ENCODE peak calls at places on chromosomes 11 and 22, in seven cellular contexts. W is stomach; D is HEK293T; M is NCI-H1105 treated with DMSO at 0.1 percent for 48 hours; J is Ammon's horn; O is foreskin fibroblast; N is stimulated activated CD4-positive, alpha-beta T cell treated with anti-CD3 and anti-CD28 coated beads, Interleukin-4, amount 100 ng/mL, for 4 hours. X is an unnamed sample.

GRCh38 chr22:27719535-27720227 is 81.9 kb downstream of the MN1 start:
- DNase-seq in W (no peak), D (peak), M (peak), J (peak), O (peak), N (no peak), X (no peak)

GRCh38 chr11:120759046-120759445 is 247.5 kb downstream of the GRIK4 start:
- DNase-seq in W (no peak), D (no peak), M (no peak), J (no peak), O (no peak), N (no peak), X (no peak)

GRCh38 chr22:49479566-49479965 is 348.1 kb downstream of the BRD1 start:
- DNase-seq in W (no peak), D (no peak), M (no peak), J (no peak), O (no peak), N (no peak), X (no peak)

GRCh38 chr11:44030276-44030932 is 17.4 kb upstream of the ACCSL start:
- DNase-seq in W (no peak), D (no peak), M (no peak), J (no peak), O (no peak), N (no peak), X (no peak)

GRCh38 chr11:78459738-78460137 is 42.1 kb upstream of the GAB2 start:
- DNase-seq in W (no peak), D (no peak), M (no peak), J (no peak), O (no peak), N (no peak), X (no peak)

GRCh38 chr11:109784536-109784935 is 308.7 kb upstream of the ZC3H12C start:
- DNase-seq in W (no peak), D (no peak), M (no peak), J (no peak), O (no peak), N (no peak), X (peak)

GRCh38 chr11:2419638-2420501 is 19.3 kb downstream of the TSSC4 start:
- DNase-seq in W (peak), D (peak), M (no peak), J (peak), O (peak), N (peak), X (peak)

GRCh38 chr22:32852346-32853251 is 51.1 kb downstream of the TIMP3 start:
- DNase-seq in W (no peak), D (no peak), M (no peak), J (no peak), O (peak), N (no peak), X (no peak)

GRCh38 chr11:1877211-1878133 is 14.2 kb downstream of the PRR33 start:
- DNase-seq in W (peak), D (no peak), M (peak), J (no peak), O (peak), N (no peak), X (no peak)

GRCh38 chr11:56314844-56315243 is at the start of gene OR8K3:
- DNase-seq in W (no peak), D (no peak), M (no peak), J (no peak), O (no peak), N (no peak), X (no peak)

GRCh38 chr11:74822187-74822586 is 73.5 kb downstream of the RNF169 start:
- DNase-seq in W (no peak), D (no peak), M (no peak), J (peak), O (peak), N (no peak), X (no peak)

GRCh38 chr11:118640332-118641154 is 33.1 kb downstream of the PHLDB1 start:
- DNase-seq in W (no peak), D (no peak), M (peak), J (no peak), O (no peak), N (no peak), X (no peak)

GRCh38 chr11:65849366-65849765 is 8.6 kb downstream of the CFL1 start:
- DNase-seq in W (no peak), D (no peak), M (no peak), J (no peak), O (no peak), N (no peak), X (no peak)

GRCh38 chr11:8829556-8829955 is 81.4 kb upstream of the AKIP1 start:
- DNase-seq in W (no peak), D (no peak), M (no peak), J (peak), O (no peak), N (no peak), X (no peak)

GRCh38 chr11:104771782-104772181 is 126.5 kb downstream of the CASP12 start:
- DNase-seq in W (no peak), D (no peak), M (no peak), J (no peak), O (no peak), N (no peak), X (no peak)

GRCh38 chr11:94400075-94400838 is 962 bp downstream of the GPR83 start:
- DNase-seq in W (no peak), D (no peak), M (no peak), J (no peak), O (no peak), N (no peak), X (peak)

GRCh38 chr22:39144101-39144815 is 8.2 kb downstream of the CBX7 start:
- DNase-seq in W (peak), D (no peak), M (no peak), J (peak), O (peak), N (peak), X (peak)

GRCh38 chr22:23705358-23705757 is 14.5 kb downstream of the RGL4 start:
- DNase-seq in W (no peak), D (no peak), M (no peak), J (no peak), O (no peak), N (no peak), X (no peak)

GRCh38 chr22:44211946-44212930 is 31.5 kb downstream of the PARVG start:
- DNase-seq in W (no peak), D (peak), M (no peak), J (no peak), O (peak), N (no peak), X (no peak)

GRCh38 chr11:79285756-79286155 is 155.1 kb downstream of the TENM4 start:
- DNase-seq in W (no peak), D (no peak), M (no peak), J (no peak), O (peak), N (no peak), X (no peak)

GRCh38 chr11:82902086-82902485 is 550 bp downstream of the DDIAS start:
- DNase-seq in W (no peak), D (no peak), M (no peak), J (no peak), O (no peak), N (no peak), X (no peak)

GRCh38 chr11:43360361-43361032 is 1.8 kb downstream of the TTC17 start:
- DNase-seq in W (no peak), D (no peak), M (peak), J (no peak), O (peak), N (no peak), X (no peak)

GRCh38 chr11:85765835-85766234 is 45.1 kb downstream of the SYTL2 start:
- DNase-seq in W (no peak), D (no peak), M (no peak), J (no peak), O (no peak), N (no peak), X (no peak)

GRCh38 chr11:29135504-29135903 is 881.3 kb downstream of the KCNA4 start:
- DNase-seq in W (no peak), D (no peak), M (no peak), J (no peak), O (peak), N (no peak), X (no peak)

GRCh38 chr22:47277001-47277400 is 514.6 kb downstream of the TBC1D22A start:
- DNase-seq in W (no peak), D (no peak), M (no peak), J (no peak), O (no peak), N (no peak), X (no peak)

GRCh38 chr11:7571640-7572000 is 57.8 kb downstream of the PPFIBP2 start:
- DNase-seq in W (peak), D (peak), M (peak), J (peak), O (peak), N (no peak), X (peak)

GRCh38 chr22:39530692-39531331 is 1.7 kb downstream of the RPS19BP1 start:
- DNase-seq in W (no peak), D (peak), M (no peak), J (no peak), O (peak), N (no peak), X (no peak)

GRCh38 chr11:63448646-63449045 is 42.3 kb downstream of the PLAAT5 start:
- DNase-seq in W (no peak), D (no peak), M (no peak), J (no peak), O (no peak), N (no peak), X (no peak)

GRCh38 chr11:71446942-71447688 is 1.1 kb downstream of the DHCR7 start:
- DNase-seq in W (no peak), D (no peak), M (no peak), J (no peak), O (peak), N (no peak), X (peak)

GRCh38 chr11:15967166-15967565 is 389.2 kb downstream of the SOX6 start:
- DNase-seq in W (no peak), D (no peak), M (no peak), J (no peak), O (peak), N (no peak), X (no peak)

GRCh38 chr11:31509412-31510345 is at the start of the genes ELP4 and IMMP1L:
- DNase-seq in W (peak), D (peak), M (peak), J (peak), O (peak), N (peak), X (peak)

GRCh38 chr22:20130319-20130718 is 1.3 kb upstream of the ZDHHC8 start:
- DNase-seq in W (no peak), D (no peak), M (peak), J (no peak), O (no peak), N (no peak), X (no peak)

GRCh38 chr11:124481365-124482323 is 36.1 kb upstream of the OR8B8 start:
- DNase-seq in W (no peak), D (no peak), M (peak), J (peak), O (peak), N (no peak), X (no peak)

GRCh38 chr11:67698247-67698646 is 23.8 kb upstream of the ALDH3B2 start:
- DNase-seq in W (no peak), D (peak), M (no peak), J (no peak), O (peak), N (no peak), X (no peak)

GRCh38 chr22:47082505-47082904 is 320.1 kb downstream of the TBC1D22A start:
- DNase-seq in W (no peak), D (no peak), M (no peak), J (no peak), O (no peak), N (no peak), X (no peak)

GRCh38 chr11:57498540-57498939 is 17.0 kb downstream of the SLC43A1 start:
- DNase-seq in W (no peak), D (no peak), M (no peak), J (no peak), O (no peak), N (no peak), X (peak)